ENCODE peak calls at places on chromosomes 13 and 19, in eight cellular contexts. One of them, this sample, is unnamed. For H3K4me1 and H3K27me3, the result is how much of the 10 kb centered on the place peaks cover.

GRCh38 chr13:107864543-107865460 is 350.5 kb downstream of the LIG4 start:
- DNase-seq in GM23248: peak
- DNase-seq in SK-N-SH: peak
- DNase-seq in GM23338: peak
- DNase-seq in hepatocyte: peak
- DNase-seq in neural progenitor cell: peak
- DNase-seq in HCT116: no peak
- DNase-seq in MM.1S: peak
- DNase-seq in this sample: peak

GRCh38 chr19:30063184-30064020 is 121.4 kb downstream of the URI1 start:
- DNase-seq in GM23248: no peak
- DNase-seq in SK-N-SH: no peak
- DNase-seq in GM23338: no peak
- DNase-seq in hepatocyte: no peak
- DNase-seq in neural progenitor cell: no peak
- DNase-seq in HCT116: no peak
- DNase-seq in MM.1S: no peak
- DNase-seq in this sample: no peak

GRCh38 chr19:53007200-53008054 is 6.3 kb upstream of the ERVV-1 start:
- DNase-seq in GM23248: no peak
- DNase-seq in SK-N-SH: peak
- DNase-seq in GM23338: no peak
- DNase-seq in hepatocyte: no peak
- DNase-seq in neural progenitor cell: no peak
- DNase-seq in HCT116: no peak
- DNase-seq in MM.1S: no peak
- DNase-seq in this sample: no peak

GRCh38 chr13:31328549-31329229 is 128.9 kb downstream of the B3GLCT start:
- DNase-seq in GM23248: peak
- DNase-seq in SK-N-SH: no peak
- DNase-seq in GM23338: no peak
- DNase-seq in hepatocyte: no peak
- DNase-seq in neural progenitor cell: no peak
- DNase-seq in HCT116: no peak
- DNase-seq in MM.1S: no peak
- DNase-seq in this sample: peak

GRCh38 chr19:35081201-35081600 is 34.4 kb upstream of the FXYD3 start:
- DNase-seq in GM23248: no peak
- DNase-seq in SK-N-SH: no peak
- DNase-seq in GM23338: no peak
- DNase-seq in hepatocyte: no peak
- DNase-seq in neural progenitor cell: no peak
- DNase-seq in HCT116: no peak
- DNase-seq in MM.1S: no peak
- DNase-seq in this sample: no peak

GRCh38 chr19:1690570-1691307 is 38.3 kb upstream of the TCF3 start:
- DNase-seq in GM23248: peak
- DNase-seq in SK-N-SH: peak
- DNase-seq in GM23338: peak
- DNase-seq in hepatocyte: peak
- DNase-seq in neural progenitor cell: peak
- DNase-seq in HCT116: no peak
- DNase-seq in MM.1S: no peak
- DNase-seq in this sample: peak

GRCh38 chr13:20713751-20714150 is 10.3 kb downstream of the IL17D start:
- DNase-seq in GM23248: peak
- DNase-seq in SK-N-SH: no peak
- DNase-seq in GM23338: no peak
- DNase-seq in hepatocyte: no peak
- DNase-seq in neural progenitor cell: no peak
- DNase-seq in HCT116: no peak
- DNase-seq in MM.1S: no peak
- DNase-seq in this sample: no peak

GRCh38 chr19:48636859-48637448 is at the start of gene DBP:
- DNase-seq in GM23248: peak
- DNase-seq in SK-N-SH: peak
- DNase-seq in GM23338: peak
- DNase-seq in hepatocyte: peak
- DNase-seq in neural progenitor cell: no peak
- DNase-seq in HCT116: no peak
- DNase-seq in MM.1S: no peak
- DNase-seq in this sample: peak

GRCh38 chr13:45717324-45717723 is 15.2 kb downstream of the CBY2 start:
- DNase-seq in GM23248: no peak
- DNase-seq in SK-N-SH: no peak
- DNase-seq in GM23338: no peak
- DNase-seq in hepatocyte: no peak
- DNase-seq in neural progenitor cell: no peak
- DNase-seq in HCT116: no peak
- DNase-seq in MM.1S: no peak
- DNase-seq in this sample: no peak

GRCh38 chr19:46731007-46731501 is 14.1 kb upstream of the PRKD2 start:
- DNase-seq in GM23248: peak
- DNase-seq in SK-N-SH: no peak
- DNase-seq in GM23338: no peak
- DNase-seq in hepatocyte: no peak
- DNase-seq in neural progenitor cell: no peak
- DNase-seq in HCT116: no peak
- DNase-seq in MM.1S: no peak
- DNase-seq in this sample: peak

GRCh38 chr13:45166858-45167257 is 34.0 kb downstream of the KCTD4 start:
- DNase-seq in GM23248: no peak
- DNase-seq in SK-N-SH: no peak
- DNase-seq in GM23338: no peak
- DNase-seq in hepatocyte: no peak
- DNase-seq in neural progenitor cell: no peak
- DNase-seq in HCT116: no peak
- DNase-seq in MM.1S: no peak
- DNase-seq in this sample: no peak

GRCh38 chr19:29098863-29099481 is 114.0 kb downstream of the UQCRFS1 start:
- DNase-seq in GM23248: peak
- DNase-seq in SK-N-SH: no peak
- DNase-seq in GM23338: no peak
- DNase-seq in hepatocyte: peak
- DNase-seq in neural progenitor cell: no peak
- DNase-seq in HCT116: no peak
- DNase-seq in MM.1S: no peak
- DNase-seq in this sample: peak

GRCh38 chr13:103884139-103884723 is 818.0 kb upstream of the SLC10A2 start:
- DNase-seq in GM23248: no peak
- DNase-seq in SK-N-SH: no peak
- DNase-seq in GM23338: no peak
- DNase-seq in hepatocyte: no peak
- DNase-seq in neural progenitor cell: no peak
- DNase-seq in HCT116: no peak
- DNase-seq in MM.1S: no peak
- DNase-seq in this sample: no peak

GRCh38 chr13:95954266-95954665 is 98.9 kb downstream of the UGGT2 start:
- DNase-seq in GM23248: no peak
- DNase-seq in SK-N-SH: no peak
- DNase-seq in GM23338: peak
- DNase-seq in hepatocyte: no peak
- DNase-seq in neural progenitor cell: peak
- DNase-seq in HCT116: no peak
- DNase-seq in MM.1S: no peak
- DNase-seq in this sample: no peak

GRCh38 chr19:8505680-8506401 is 3.4 kb upstream of the PRAM1 start:
- DNase-seq in GM23248: peak
- DNase-seq in SK-N-SH: peak
- DNase-seq in GM23338: peak
- DNase-seq in hepatocyte: peak
- DNase-seq in neural progenitor cell: peak
- DNase-seq in HCT116: no peak
- DNase-seq in MM.1S: peak
- DNase-seq in this sample: peak

GRCh38 chr19:34181111-34181864 is 9.0 kb downstream of the LSM14A start:
- DNase-seq in GM23248: no peak
- DNase-seq in SK-N-SH: no peak
- DNase-seq in GM23338: no peak
- DNase-seq in hepatocyte: no peak
- DNase-seq in neural progenitor cell: no peak
- DNase-seq in HCT116: no peak
- DNase-seq in MM.1S: no peak
- DNase-seq in this sample: peak

GRCh38 chr13:103873725-103874124 is 807.5 kb upstream of the SLC10A2 start:
- DNase-seq in GM23248: no peak
- DNase-seq in SK-N-SH: no peak
- DNase-seq in GM23338: no peak
- DNase-seq in hepatocyte: no peak
- DNase-seq in neural progenitor cell: no peak
- DNase-seq in HCT116: no peak
- DNase-seq in MM.1S: no peak
- DNase-seq in this sample: no peak

GRCh38 chr19:50432221-50432626 is 468 bp upstream of the MYBPC2 start:
- DNase-seq in GM23248: peak
- DNase-seq in SK-N-SH: no peak
- DNase-seq in GM23338: peak
- DNase-seq in hepatocyte: peak
- DNase-seq in neural progenitor cell: peak
- DNase-seq in HCT116: no peak
- DNase-seq in MM.1S: no peak
- DNase-seq in this sample: no peak

DNA sequence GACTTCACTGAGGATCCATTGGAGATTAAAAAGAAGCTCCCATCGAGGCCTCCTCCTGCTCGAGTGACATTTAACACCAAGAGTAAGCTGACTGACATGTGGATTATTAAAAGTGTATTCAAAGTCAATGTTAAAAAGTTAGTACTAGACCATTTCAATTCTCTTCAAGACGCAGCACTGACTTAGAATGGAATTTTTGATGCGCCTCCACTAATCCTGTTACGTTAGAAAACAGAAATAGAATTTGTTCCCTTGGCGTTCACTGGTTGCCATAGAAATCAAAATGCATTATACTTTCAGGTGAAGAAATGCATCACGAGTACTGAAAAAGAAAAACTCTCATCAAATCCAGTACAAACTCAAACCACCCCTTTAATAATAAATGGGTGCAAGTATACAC is 42.2 kb downstream of the BRD4 start:
- DNase-seq in GM23248: no peak
- DNase-seq in SK-N-SH: no peak
- DNase-seq in GM23338: no peak
- DNase-seq in hepatocyte: no peak
- DNase-seq in neural progenitor cell: no peak
- DNase-seq in HCT116: no peak
- DNase-seq in MM.1S: no peak
- DNase-seq in this sample: no peak
- H3K4me1 ChIP-seq in GM23248: half or more
- H3K4me1 ChIP-seq in SK-N-SH: half or more
- H3K4me1 ChIP-seq in GM23338: half or more
- H3K4me1 ChIP-seq in hepatocyte: half or more
- H3K4me1 ChIP-seq in neural progenitor cell: under half
- H3K4me1 ChIP-seq in HCT116: under half
- H3K4me1 ChIP-seq in MM.1S: half or more
- H3K4me1 ChIP-seq in this sample: under half

DNA sequence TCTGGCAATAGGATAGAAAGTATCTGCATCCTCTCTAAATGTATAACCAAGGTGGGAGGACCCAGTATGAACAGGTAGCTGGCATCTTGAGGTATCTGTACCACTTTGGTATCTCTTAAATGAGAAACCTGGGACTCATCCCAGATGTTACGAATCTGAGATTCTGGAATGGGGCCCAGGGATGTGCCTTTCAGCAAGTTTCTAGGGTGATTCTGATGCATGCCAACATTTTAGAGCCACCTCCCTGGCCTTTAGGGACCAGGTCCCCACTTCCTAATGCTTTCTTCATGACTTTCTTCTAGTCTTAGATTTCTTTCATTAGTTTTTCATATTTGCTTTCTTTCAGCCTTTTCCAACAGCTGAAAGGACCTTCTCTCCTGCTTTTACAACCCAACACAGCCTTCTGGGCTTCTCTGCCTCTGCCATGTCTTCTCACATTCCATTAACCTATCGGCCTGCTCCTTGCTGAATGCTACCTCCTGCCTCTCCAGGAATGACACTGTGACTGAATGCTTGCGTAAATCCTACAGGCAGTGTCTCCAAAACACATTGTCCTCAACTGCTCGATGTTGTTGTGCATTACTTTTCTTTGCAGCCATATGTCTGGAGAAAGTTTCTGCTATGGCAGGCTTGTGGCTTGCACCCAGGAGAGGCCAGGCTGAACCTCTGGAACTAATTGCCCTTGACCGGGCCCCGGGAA is 284.0 kb downstream of the DNAJC15 start:
- DNase-seq in GM23248: peak
- DNase-seq in SK-N-SH: no peak
- DNase-seq in GM23338: no peak
- DNase-seq in hepatocyte: no peak
- DNase-seq in neural progenitor cell: no peak
- DNase-seq in HCT116: no peak
- DNase-seq in MM.1S: no peak
- DNase-seq in this sample: no peak
- TF ChIP-seq EZH2phosphoT487 in GM23248: no peak
- TF ChIP-seq EZH2phosphoT487 in SK-N-SH: no peak
- TF ChIP-seq EZH2phosphoT487 in GM23338: no peak
- TF ChIP-seq EZH2phosphoT487 in hepatocyte: no peak
- TF ChIP-seq EZH2phosphoT487 in neural progenitor cell: no peak
- TF ChIP-seq EZH2phosphoT487 in HCT116: no peak
- TF ChIP-seq EZH2phosphoT487 in MM.1S: no peak
- TF ChIP-seq EZH2phosphoT487 in this sample: no peak

GRCh38 chr13:28492527-28493367 is 2.2 kb downstream of the FLT1 start:
- DNase-seq in GM23248: no peak
- DNase-seq in SK-N-SH: no peak
- DNase-seq in GM23338: peak
- DNase-seq in hepatocyte: no peak
- DNase-seq in neural progenitor cell: peak
- DNase-seq in HCT116: no peak
- DNase-seq in MM.1S: no peak
- DNase-seq in this sample: no peak
- H3K27me3 ChIP-seq in GM23248: under half
- H3K27me3 ChIP-seq in SK-N-SH: half or more
- H3K27me3 ChIP-seq in GM23338: under half
- H3K27me3 ChIP-seq in hepatocyte: half or more
- H3K27me3 ChIP-seq in neural progenitor cell: half or more
- H3K27me3 ChIP-seq in HCT116: under half
- H3K27me3 ChIP-seq in MM.1S: under half
- H3K27me3 ChIP-seq in this sample: half or more

GRCh38 chr13:99327133-99327532 is 19.9 kb upstream of the GPR183 start:
- DNase-seq in GM23248: no peak
- DNase-seq in SK-N-SH: no peak
- DNase-seq in GM23338: no peak
- DNase-seq in hepatocyte: no peak
- DNase-seq in neural progenitor cell: no peak
- DNase-seq in HCT116: no peak
- DNase-seq in MM.1S: no peak
- DNase-seq in this sample: no peak

GRCh38 chr13:99327761-99328160 is 20.6 kb upstream of the GPR183 start:
- DNase-seq in GM23248: no peak
- DNase-seq in SK-N-SH: no peak
- DNase-seq in GM23338: no peak
- DNase-seq in hepatocyte: no peak
- DNase-seq in neural progenitor cell: no peak
- DNase-seq in HCT116: no peak
- DNase-seq in MM.1S: no peak
- DNase-seq in this sample: no peak

GRCh38 chr13:99323488-99323887 is 16.3 kb upstream of the GPR183 start:
- DNase-seq in GM23248: peak
- DNase-seq in SK-N-SH: no peak
- DNase-seq in GM23338: no peak
- DNase-seq in hepatocyte: no peak
- DNase-seq in neural progenitor cell: no peak
- DNase-seq in HCT116: peak
- DNase-seq in MM.1S: no peak
- DNase-seq in this sample: peak

GRCh38 chr13:99329477-99329876 is 22.3 kb upstream of the GPR183 start:
- DNase-seq in GM23248: no peak
- DNase-seq in SK-N-SH: no peak
- DNase-seq in GM23338: no peak
- DNase-seq in hepatocyte: no peak
- DNase-seq in neural progenitor cell: no peak
- DNase-seq in HCT116: no peak
- DNase-seq in MM.1S: no peak
- DNase-seq in this sample: no peak

GRCh38 chr13:99326012-99326411 is 18.8 kb upstream of the GPR183 start:
- DNase-seq in GM23248: no peak
- DNase-seq in SK-N-SH: no peak
- DNase-seq in GM23338: no peak
- DNase-seq in hepatocyte: no peak
- DNase-seq in neural progenitor cell: no peak
- DNase-seq in HCT116: no peak
- DNase-seq in MM.1S: peak
- DNase-seq in this sample: no peak
- H3K4me1 ChIP-seq in GM23248: under half
- H3K4me1 ChIP-seq in SK-N-SH: under half
- H3K4me1 ChIP-seq in GM23338: under half
- H3K4me1 ChIP-seq in hepatocyte: under half
- H3K4me1 ChIP-seq in neural progenitor cell: under half
- H3K4me1 ChIP-seq in HCT116: under half
- H3K4me1 ChIP-seq in MM.1S: under half
- H3K4me1 ChIP-seq in this sample: under half

This sample was measured in PC-3.